ENCODE peak calls at places on chromosomes 13 and 19, in six cellular contexts. I is tibial nerve, E is AG09319, W is heart left ventricle, Y is HCT116, M is osteocyte. L is an unnamed sample.

GRCh38 chr13:71632721-71633120 is 234.3 kb downstream of the DACH1 start:
- DNase-seq in W (no peak), Y (no peak), M (no peak), I (no peak), E (no peak), L (no peak)

GRCh38 chr13:46964789-46965527 is 68.1 kb upstream of the HTR2A start:
- DNase-seq in Y (no peak), I (no peak), W (no peak), M (no peak), E (no peak), L (no peak)

GRCh38 chr19:5850743-5851293 is 431 bp downstream of the FUT3 start:
- DNase-seq in I (no peak), Y (no peak), E (peak; percentile 12), M (no peak), W (no peak), L (no peak)

GRCh38 chr13:36979361-36980040 is 19.6 kb downstream of the ALG5 start:
- DNase-seq in M (no peak), W (no peak), I (no peak), E (peak; percentile 23), Y (no peak), L (no peak)

GRCh38 chr19:45729774-45730388 is 815 bp downstream of the FBXO46 start:
- DNase-seq in M (no peak), I (no peak), W (no peak), Y (no peak), E (no peak), L (no peak)

GRCh38 chr13:112790735-112791641 is 101.2 kb downstream of the ATP11A start:
- DNase-seq in I (no peak), Y (no peak), M (no peak), E (no peak), W (no peak), L (no peak)

GRCh38 chr13:99414048-99414995 is 87.0 kb upstream of the TM9SF2 start:
- DNase-seq in I (no peak), W (no peak), M (no peak), Y (no peak), E (no peak), L (no peak)

GRCh38 chr19:17184381-17184841 is 30.7 kb upstream of the USE1 start:
- DNase-seq in Y (no peak), I (no peak), E (no peak), M (no peak), W (no peak), L (no peak)

GRCh38 chr19:55091955-55092354 is 16.3 kb downstream of the EPS8L1 start:
- DNase-seq in I (no peak), E (no peak), Y (no peak), M (no peak), W (peak; percentile 60), L (no peak)

GRCh38 chr13:45941261-45941660 is 89.7 kb upstream of the SIAH3 start:
- DNase-seq in Y (no peak), E (no peak), I (no peak), W (no peak), M (no peak), L (no peak)

GRCh38 chr13:100434010-100434763 is 154.4 kb downstream of the GGACT start:
- DNase-seq in W (no peak), E (no peak), I (no peak), Y (peak; percentile 78), M (no peak), L (no peak)

GRCh38 chr13:30353060-30353459 is 45.7 kb upstream of the KATNAL1 start:
- DNase-seq in W (no peak), Y (no peak), M (no peak), E (no peak), I (no peak), L (no peak)

GRCh38 chr13:30354481-30355404 is 47.4 kb upstream of the KATNAL1 start:
- DNase-seq in W (no peak), E (no peak), I (no peak), Y (no peak), M (no peak), L (no peak)

GRCh38 chr13:30353601-30354000 is 46.2 kb upstream of the KATNAL1 start:
- DNase-seq in I (no peak), E (no peak), Y (no peak), W (no peak), M (no peak), L (no peak)

GRCh38 chr13:30355839-30356238 is 48.5 kb upstream of the KATNAL1 start:
- DNase-seq in E (no peak), I (no peak), W (no peak), Y (no peak), M (no peak), L (no peak)

DNA sequence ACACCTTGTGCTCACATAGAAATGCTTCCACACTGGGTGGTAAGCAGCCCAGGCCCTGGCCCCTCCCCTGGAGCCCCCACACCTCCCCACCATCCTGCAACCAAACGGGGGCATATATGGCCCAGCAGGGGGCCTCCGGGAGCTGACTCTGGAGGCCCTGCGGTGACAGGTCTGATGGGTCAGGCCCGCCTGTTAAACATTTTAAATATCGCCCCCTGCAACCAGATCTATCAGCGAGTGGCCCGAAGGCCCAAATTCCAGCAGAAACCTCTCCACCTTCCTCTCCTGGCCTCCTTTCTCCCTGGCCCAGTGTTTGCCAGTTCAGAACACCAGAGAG is 48.0 kb upstream of the KATNAL1 start:
- DNase-seq in M (no peak), Y (no peak), W (no peak), E (no peak), I (no peak), L (no peak)
- TF ChIP-seq CTCF in M (no peak), Y (no peak), W (peak; percentile 50), E (no peak), I (no peak), L (no peak)

GRCh38 chr13:31909889-31910551 is 121.6 kb upstream of the FRY start:
- DNase-seq in M (no peak), Y (peak; percentile 41), E (no peak), I (peak; percentile 52), W (no peak), L (no peak)
- TF ChIP-seq CTCF in M (peak; percentile 90), Y (peak; percentile 90), E (peak; percentile 85), I (peak; percentile 81), W (peak; percentile 86), L (peak; percentile 72)

DNA sequence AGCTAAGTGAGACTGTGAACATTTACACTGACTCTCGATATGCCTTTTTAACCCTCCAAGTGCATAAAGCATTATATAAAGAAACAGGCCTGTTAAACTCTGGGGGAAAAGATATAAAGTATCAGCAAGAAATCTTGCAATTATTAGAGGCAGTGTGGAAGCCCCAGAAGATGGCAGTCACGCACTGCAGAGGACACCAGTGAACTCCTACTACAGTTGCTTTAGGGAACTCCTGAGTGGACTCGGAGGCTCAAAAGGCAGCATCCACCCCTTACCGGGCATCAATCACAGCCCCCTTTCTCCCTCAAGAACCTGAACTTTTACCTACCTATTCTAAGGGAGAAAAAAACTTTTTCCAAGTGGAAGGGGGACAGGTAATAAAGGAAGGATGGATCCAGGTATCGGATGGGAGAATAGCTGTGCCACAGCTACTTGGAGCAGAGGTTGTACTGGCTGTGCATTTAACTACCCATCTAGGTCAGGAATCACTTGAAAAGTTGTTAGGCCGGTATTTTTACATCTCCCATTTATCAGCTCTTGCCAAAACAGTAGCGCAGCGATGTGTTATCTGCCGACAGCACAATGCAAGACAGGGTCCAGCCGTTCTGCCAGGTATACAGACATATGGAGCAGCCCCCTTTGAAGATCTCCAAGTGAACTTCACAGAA is 80.1 kb downstream of the ZNF486 start:
- DNase-seq in W (no peak), E (no peak), I (no peak), M (no peak), Y (no peak), L (no peak)
- TF ChIP-seq CTCF in W (peak; percentile 49), E (peak; percentile 7), I (no peak), M (peak; percentile 49), Y (no peak), L (no peak)

GRCh38 chr19:39406656-39407393 is at the start of gene ZFP36:
- DNase-seq in W (peak; percentile 95), M (peak; percentile 96), Y (peak; percentile 68), I (peak; percentile 95), E (peak; percentile 87), L (peak; percentile 89)
- TF ChIP-seq CTCF in W (no peak), M (no peak), Y (no peak), I (no peak), E (no peak), L (no peak)

GRCh38 chr13:33138441-33138840 is 122.2 kb downstream of the KL start:
- DNase-seq in W (peak; percentile 51), Y (no peak), M (no peak), I (no peak), E (no peak), L (no peak)
- TF ChIP-seq CTCF in W (no peak), Y (no peak), M (no peak), I (no peak), E (no peak), L (no peak)

L was measured in omental fat pad.